ENCODE peak calls at places on chromosomes 3 and 15, in eight cellular contexts. One of them, this sample, is unnamed. For H3K4me1, the result is how much of the 10 kb centered on the place peaks cover.

GRCh38 chr15:33124275-33124674 is 70.2 kb downstream of the FMN1 start:
- DNase-seq in tibial artery: no peak
- DNase-seq in heart left ventricle: no peak
- DNase-seq in testis: no peak
- DNase-seq in astrocyte: no peak
- DNase-seq in kidney: no peak
- DNase-seq in neural progenitor cell: no peak
- DNase-seq in keratinocyte: no peak
- DNase-seq in this sample: no peak

GRCh38 chr3:127426444-127427168 is 138.8 kb upstream of the PRR20G start:
- DNase-seq in astrocyte: no peak
- DNase-seq in tibial artery: peak
- DNase-seq in heart left ventricle: no peak
- DNase-seq in keratinocyte: no peak
- DNase-seq in neural progenitor cell: peak
- DNase-seq in kidney: peak
- DNase-seq in testis: peak
- DNase-seq in this sample: no peak

GRCh38 chr3:57963811-57964346 is 44.3 kb upstream of the FLNB start:
- DNase-seq in testis: no peak
- DNase-seq in neural progenitor cell: no peak
- DNase-seq in tibial artery: no peak
- DNase-seq in kidney: no peak
- DNase-seq in astrocyte: no peak
- DNase-seq in heart left ventricle: no peak
- DNase-seq in keratinocyte: no peak
- DNase-seq in this sample: no peak

GRCh38 chr3:51944541-51945021 is 2.4 kb downstream of the PARP3 start:
- DNase-seq in astrocyte: no peak
- DNase-seq in tibial artery: peak
- DNase-seq in testis: no peak
- DNase-seq in neural progenitor cell: no peak
- DNase-seq in keratinocyte: no peak
- DNase-seq in heart left ventricle: no peak
- DNase-seq in kidney: peak
- DNase-seq in this sample: no peak

GRCh38 chr3:72930754-72931153 is 42.9 kb downstream of the GXYLT2 start:
- DNase-seq in neural progenitor cell: no peak
- DNase-seq in astrocyte: no peak
- DNase-seq in kidney: no peak
- DNase-seq in testis: no peak
- DNase-seq in keratinocyte: no peak
- DNase-seq in tibial artery: no peak
- DNase-seq in heart left ventricle: no peak
- DNase-seq in this sample: peak

GRCh38 chr15:55868707-55869106 is 124.7 kb downstream of the NEDD4 start:
- DNase-seq in testis: no peak
- DNase-seq in tibial artery: no peak
- DNase-seq in heart left ventricle: no peak
- DNase-seq in neural progenitor cell: no peak
- DNase-seq in keratinocyte: no peak
- DNase-seq in kidney: no peak
- DNase-seq in astrocyte: peak
- DNase-seq in this sample: no peak

GRCh38 chr3:115321396-115321795 is 174.3 kb upstream of the ZBTB20 start:
- DNase-seq in testis: no peak
- DNase-seq in heart left ventricle: no peak
- DNase-seq in keratinocyte: no peak
- DNase-seq in tibial artery: no peak
- DNase-seq in astrocyte: peak
- DNase-seq in kidney: no peak
- DNase-seq in neural progenitor cell: no peak
- DNase-seq in this sample: no peak

GRCh38 chr15:70156781-70157261 is 59.1 kb upstream of the TLE3 start:
- DNase-seq in astrocyte: peak
- DNase-seq in kidney: no peak
- DNase-seq in neural progenitor cell: no peak
- DNase-seq in keratinocyte: no peak
- DNase-seq in heart left ventricle: peak
- DNase-seq in tibial artery: peak
- DNase-seq in testis: peak
- DNase-seq in this sample: peak

GRCh38 chr3:156029208-156029607 is 91.2 kb upstream of the KCNAB1 start:
- DNase-seq in heart left ventricle: no peak
- DNase-seq in neural progenitor cell: no peak
- DNase-seq in kidney: no peak
- DNase-seq in astrocyte: no peak
- DNase-seq in testis: no peak
- DNase-seq in keratinocyte: no peak
- DNase-seq in tibial artery: no peak
- DNase-seq in this sample: no peak

GRCh38 chr3:108552267-108553159 is 36.7 kb downstream of the CIP2A start:
- DNase-seq in astrocyte: peak
- DNase-seq in tibial artery: no peak
- DNase-seq in neural progenitor cell: peak
- DNase-seq in keratinocyte: no peak
- DNase-seq in testis: no peak
- DNase-seq in kidney: no peak
- DNase-seq in heart left ventricle: no peak
- DNase-seq in this sample: peak

GRCh38 chr3:129009266-129009665 is 8.2 kb downstream of the EFCC1 start:
- DNase-seq in neural progenitor cell: no peak
- DNase-seq in testis: no peak
- DNase-seq in tibial artery: no peak
- DNase-seq in kidney: no peak
- DNase-seq in astrocyte: no peak
- DNase-seq in heart left ventricle: no peak
- DNase-seq in keratinocyte: no peak
- DNase-seq in this sample: no peak

GRCh38 chr3:182364323-182364722 is 429.0 kb upstream of the ATP11B start:
- DNase-seq in heart left ventricle: no peak
- DNase-seq in testis: no peak
- DNase-seq in astrocyte: peak
- DNase-seq in kidney: no peak
- DNase-seq in keratinocyte: no peak
- DNase-seq in neural progenitor cell: no peak
- DNase-seq in tibial artery: no peak
- DNase-seq in this sample: no peak

GRCh38 chr3:63353383-63353782 is 75.3 kb downstream of the SYNPR start:
- DNase-seq in tibial artery: no peak
- DNase-seq in testis: no peak
- DNase-seq in astrocyte: peak
- DNase-seq in keratinocyte: no peak
- DNase-seq in neural progenitor cell: no peak
- DNase-seq in kidney: no peak
- DNase-seq in heart left ventricle: no peak
- DNase-seq in this sample: no peak

GRCh38 chr3:71414189-71414924 is 169.2 kb downstream of the FOXP1 start:
- DNase-seq in astrocyte: no peak
- DNase-seq in testis: no peak
- DNase-seq in tibial artery: no peak
- DNase-seq in neural progenitor cell: no peak
- DNase-seq in keratinocyte: no peak
- DNase-seq in heart left ventricle: no peak
- DNase-seq in kidney: no peak
- DNase-seq in this sample: no peak

GRCh38 chr3:104279617-104280016 is 1087.1 kb upstream of the ALCAM start:
- DNase-seq in keratinocyte: peak
- DNase-seq in heart left ventricle: no peak
- DNase-seq in astrocyte: peak
- DNase-seq in neural progenitor cell: no peak
- DNase-seq in kidney: no peak
- DNase-seq in tibial artery: no peak
- DNase-seq in testis: no peak
- DNase-seq in this sample: no peak

GRCh38 chr15:78418239-78418638 is 19.8 kb upstream of the IREB2 start:
- DNase-seq in keratinocyte: no peak
- DNase-seq in astrocyte: peak
- DNase-seq in heart left ventricle: no peak
- DNase-seq in kidney: no peak
- DNase-seq in testis: no peak
- DNase-seq in tibial artery: no peak
- DNase-seq in neural progenitor cell: no peak
- DNase-seq in this sample: no peak

GRCh38 chr15:31265871-31266711 is 60.5 kb upstream of the KLF13 start:
- DNase-seq in kidney: peak
- DNase-seq in astrocyte: no peak
- DNase-seq in testis: peak
- DNase-seq in heart left ventricle: peak
- DNase-seq in tibial artery: peak
- DNase-seq in neural progenitor cell: peak
- DNase-seq in keratinocyte: no peak
- DNase-seq in this sample: peak

GRCh38 chr3:45760878-45761711 is 35.2 kb downstream of the SLC6A20 start:
- DNase-seq in neural progenitor cell: peak
- DNase-seq in keratinocyte: peak
- DNase-seq in astrocyte: peak
- DNase-seq in heart left ventricle: peak
- DNase-seq in testis: peak
- DNase-seq in kidney: peak
- DNase-seq in tibial artery: no peak
- DNase-seq in this sample: peak

GRCh38 chr3:111236833-111237713 is 165.5 kb downstream of the NECTIN3 start:
- DNase-seq in keratinocyte: no peak
- DNase-seq in neural progenitor cell: no peak
- DNase-seq in kidney: no peak
- DNase-seq in tibial artery: no peak
- DNase-seq in astrocyte: peak
- DNase-seq in heart left ventricle: no peak
- DNase-seq in testis: no peak
- DNase-seq in this sample: no peak
- H3K27ac ChIP-seq in keratinocyte: no peak
- H3K27ac ChIP-seq in neural progenitor cell: no peak
- H3K27ac ChIP-seq in kidney: no peak
- H3K27ac ChIP-seq in tibial artery: no peak
- H3K27ac ChIP-seq in astrocyte: no peak
- H3K27ac ChIP-seq in heart left ventricle: no peak
- H3K27ac ChIP-seq in testis: no peak
- H3K27ac ChIP-seq in this sample: no peak

DNA sequence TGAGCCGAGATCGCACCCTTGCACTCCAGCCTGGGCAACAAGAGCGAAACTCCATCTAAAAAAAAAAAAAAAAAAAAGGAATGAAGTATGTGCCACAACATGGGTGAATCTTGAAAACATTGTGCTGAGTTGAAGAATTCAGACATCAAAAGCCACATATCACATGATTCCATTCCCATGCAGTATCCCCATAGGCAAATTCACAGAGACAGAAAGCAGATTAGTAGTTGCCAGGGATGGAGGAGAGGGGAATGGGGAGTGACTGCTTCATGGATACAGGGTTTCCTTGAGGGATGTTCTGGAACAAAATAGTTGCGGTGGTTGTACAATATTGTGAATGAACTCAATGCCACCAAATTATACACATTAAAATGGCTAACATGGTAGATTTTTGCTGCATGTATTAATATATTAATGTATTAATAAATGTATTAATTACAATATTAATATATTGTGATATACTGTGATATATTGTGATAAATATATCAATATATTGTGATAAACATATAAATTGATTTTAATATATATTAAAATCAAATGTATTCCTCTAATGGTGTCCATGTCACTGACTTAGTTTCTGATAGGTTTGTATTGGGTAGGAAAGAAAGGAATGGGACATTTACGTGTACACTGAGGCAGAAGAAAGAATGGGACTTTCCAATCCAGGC is 34.9 kb downstream of the SMAD3 start:
- DNase-seq in kidney: no peak
- DNase-seq in heart left ventricle: no peak
- DNase-seq in neural progenitor cell: no peak
- DNase-seq in astrocyte: no peak
- DNase-seq in keratinocyte: no peak
- DNase-seq in tibial artery: no peak
- DNase-seq in testis: no peak
- DNase-seq in this sample: no peak
- H3K4me1 ChIP-seq in kidney: under half
- H3K4me1 ChIP-seq in heart left ventricle: half or more
- H3K4me1 ChIP-seq in neural progenitor cell: under half
- H3K4me1 ChIP-seq in astrocyte: half or more
- H3K4me1 ChIP-seq in keratinocyte: half or more
- H3K4me1 ChIP-seq in tibial artery: under half
- H3K4me1 ChIP-seq in testis: under half
- H3K4me1 ChIP-seq in this sample: under half

GRCh38 chr3:152314677-152315353 is 46.1 kb downstream of the MBNL1 start:
- DNase-seq in kidney: no peak
- DNase-seq in neural progenitor cell: no peak
- DNase-seq in astrocyte: no peak
- DNase-seq in heart left ventricle: no peak
- DNase-seq in tibial artery: no peak
- DNase-seq in testis: no peak
- DNase-seq in keratinocyte: no peak
- DNase-seq in this sample: no peak
- H3K27ac ChIP-seq in kidney: no peak
- H3K27ac ChIP-seq in neural progenitor cell: no peak
- H3K27ac ChIP-seq in astrocyte: peak
- H3K27ac ChIP-seq in heart left ventricle: peak
- H3K27ac ChIP-seq in tibial artery: peak
- H3K27ac ChIP-seq in testis: peak
- H3K27ac ChIP-seq in keratinocyte: no peak
- H3K27ac ChIP-seq in this sample: no peak

GRCh38 chr15:25850154-25851111 is 12.7 kb downstream of the ATP10A start:
- DNase-seq in tibial artery: peak
- DNase-seq in neural progenitor cell: peak
- DNase-seq in heart left ventricle: peak
- DNase-seq in astrocyte: peak
- DNase-seq in kidney: peak
- DNase-seq in testis: peak
- DNase-seq in keratinocyte: no peak
- DNase-seq in this sample: peak

GRCh38 chr15:25852696-25853524 is 10.2 kb downstream of the ATP10A start:
- DNase-seq in kidney: no peak
- DNase-seq in neural progenitor cell: no peak
- DNase-seq in tibial artery: no peak
- DNase-seq in astrocyte: no peak
- DNase-seq in testis: no peak
- DNase-seq in heart left ventricle: no peak
- DNase-seq in keratinocyte: no peak
- DNase-seq in this sample: no peak

GRCh38 chr15:25848769-25849430 is 14.2 kb downstream of the ATP10A start:
- DNase-seq in kidney: no peak
- DNase-seq in astrocyte: no peak
- DNase-seq in keratinocyte: no peak
- DNase-seq in testis: no peak
- DNase-seq in tibial artery: no peak
- DNase-seq in neural progenitor cell: peak
- DNase-seq in heart left ventricle: no peak
- DNase-seq in this sample: no peak

GRCh38 chr15:25849431-25849921 is 13.7 kb downstream of the ATP10A start:
- DNase-seq in neural progenitor cell: peak
- DNase-seq in astrocyte: peak
- DNase-seq in tibial artery: no peak
- DNase-seq in testis: peak
- DNase-seq in keratinocyte: no peak
- DNase-seq in kidney: no peak
- DNase-seq in heart left ventricle: peak
- DNase-seq in this sample: peak

DNA sequence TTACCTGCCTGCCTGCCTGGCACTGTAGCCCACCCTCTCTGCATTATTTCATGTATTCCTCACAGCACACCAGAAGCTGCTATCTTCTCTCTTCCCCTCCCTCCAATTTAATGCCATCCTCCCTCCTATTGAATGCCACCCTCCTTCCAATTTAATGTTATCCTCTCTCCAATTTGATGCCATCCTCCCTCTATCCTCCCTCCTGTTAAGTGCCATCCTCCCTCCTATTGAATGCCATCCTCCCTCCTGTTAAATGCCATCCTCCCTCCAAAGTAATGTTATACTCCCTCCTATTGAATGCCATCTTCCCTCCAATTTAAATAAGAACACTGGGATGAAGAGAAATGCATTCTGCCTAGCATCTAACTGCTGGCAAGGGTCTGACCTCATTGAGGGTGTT is 11.1 kb downstream of the ATP10A start:
- DNase-seq in heart left ventricle: no peak
- DNase-seq in keratinocyte: no peak
- DNase-seq in neural progenitor cell: no peak
- DNase-seq in kidney: no peak
- DNase-seq in astrocyte: no peak
- DNase-seq in testis: no peak
- DNase-seq in tibial artery: no peak
- DNase-seq in this sample: no peak
- H3K4me1 ChIP-seq in heart left ventricle: under half
- H3K4me1 ChIP-seq in keratinocyte: under half
- H3K4me1 ChIP-seq in neural progenitor cell: under half
- H3K4me1 ChIP-seq in kidney: under half
- H3K4me1 ChIP-seq in astrocyte: under half
- H3K4me1 ChIP-seq in testis: under half
- H3K4me1 ChIP-seq in tibial artery: half or more
- H3K4me1 ChIP-seq in this sample: under half

This sample was measured in small intestine.